ENCODE peak calls at places on chromosomes 4 and X, in four cellular contexts. One of them, this sample, is unnamed.

GRCh38 chrX:121876316-121876715 is 828.9 kb downstream of the GLUD2 start:
- DNase-seq in ecto neural progenitor cell: no peak
- DNase-seq in mesothelial cell of epicardium: no peak
- DNase-seq in astrocyte of the cerebellum: peak
- DNase-seq in this sample: no peak

GRCh38 chrX:150692296-150692695 is 900 bp upstream of the MTMR1 start:
- DNase-seq in ecto neural progenitor cell: no peak
- DNase-seq in mesothelial cell of epicardium: no peak
- DNase-seq in astrocyte of the cerebellum: no peak
- DNase-seq in this sample: peak

GRCh38 chr4:102348701-102349100 is 3.4 kb upstream of the SLC39A8 start:
- DNase-seq in ecto neural progenitor cell: no peak
- DNase-seq in mesothelial cell of epicardium: no peak
- DNase-seq in astrocyte of the cerebellum: no peak
- DNase-seq in this sample: no peak

GRCh38 chr4:42568610-42569207 is 88.2 kb downstream of the ATP8A1 start:
- DNase-seq in ecto neural progenitor cell: peak
- DNase-seq in mesothelial cell of epicardium: peak
- DNase-seq in astrocyte of the cerebellum: peak
- DNase-seq in this sample: peak

GRCh38 chr4:102447413-102447812 is 53.7 kb upstream of the NFKB1 start:
- DNase-seq in ecto neural progenitor cell: no peak
- DNase-seq in mesothelial cell of epicardium: no peak
- DNase-seq in astrocyte of the cerebellum: no peak
- DNase-seq in this sample: no peak

GRCh38 chr4:26183017-26183416 is 137.8 kb upstream of the RBPJ start:
- DNase-seq in ecto neural progenitor cell: no peak
- DNase-seq in mesothelial cell of epicardium: no peak
- DNase-seq in astrocyte of the cerebellum: no peak
- DNase-seq in this sample: no peak

GRCh38 chrX:136353519-136354095 is 52.8 kb downstream of the ADGRG4 start:
- DNase-seq in ecto neural progenitor cell: no peak
- DNase-seq in mesothelial cell of epicardium: no peak
- DNase-seq in astrocyte of the cerebellum: no peak
- DNase-seq in this sample: no peak

GRCh38 chrX:9414416-9414815 is 50.4 kb upstream of the TBL1X start:
- DNase-seq in ecto neural progenitor cell: no peak
- DNase-seq in mesothelial cell of epicardium: no peak
- DNase-seq in astrocyte of the cerebellum: no peak
- DNase-seq in this sample: no peak

GRCh38 chr4:5572751-5573150 is 135.6 kb downstream of the EVC2 start:
- DNase-seq in ecto neural progenitor cell: no peak
- DNase-seq in mesothelial cell of epicardium: no peak
- DNase-seq in astrocyte of the cerebellum: no peak
- DNase-seq in this sample: no peak

GRCh38 chrX:22577181-22577580 is 304.5 kb downstream of the CBLL2 start:
- DNase-seq in ecto neural progenitor cell: no peak
- DNase-seq in mesothelial cell of epicardium: no peak
- DNase-seq in astrocyte of the cerebellum: peak
- DNase-seq in this sample: no peak

GRCh38 chr4:98745372-98745771 is 87.0 kb upstream of the TSPAN5 start:
- DNase-seq in ecto neural progenitor cell: no peak
- DNase-seq in mesothelial cell of epicardium: no peak
- DNase-seq in astrocyte of the cerebellum: no peak
- DNase-seq in this sample: peak

GRCh38 chrX:136147966-136148365 is 633 bp downstream of the FHL1 start:
- DNase-seq in ecto neural progenitor cell: no peak
- DNase-seq in mesothelial cell of epicardium: no peak
- DNase-seq in astrocyte of the cerebellum: no peak
- DNase-seq in this sample: peak

GRCh38 chrX:46965125-46965758 is 53.0 kb downstream of the JADE3 start:
- DNase-seq in ecto neural progenitor cell: no peak
- DNase-seq in mesothelial cell of epicardium: no peak
- DNase-seq in astrocyte of the cerebellum: no peak
- DNase-seq in this sample: no peak

GRCh38 chr4:140856692-140857091 is 100.5 kb upstream of the TBC1D9 start:
- DNase-seq in ecto neural progenitor cell: no peak
- DNase-seq in mesothelial cell of epicardium: no peak
- DNase-seq in astrocyte of the cerebellum: peak
- DNase-seq in this sample: no peak

GRCh38 chrX:72100824-72101351 is 30.8 kb downstream of the RTL5 start:
- DNase-seq in ecto neural progenitor cell: no peak
- DNase-seq in mesothelial cell of epicardium: no peak
- DNase-seq in astrocyte of the cerebellum: no peak
- DNase-seq in this sample: peak

GRCh38 chr4:139988863-139989765 is 164.9 kb downstream of the MAML3 start:
- DNase-seq in ecto neural progenitor cell: no peak
- DNase-seq in mesothelial cell of epicardium: no peak
- DNase-seq in astrocyte of the cerebellum: peak
- DNase-seq in this sample: peak

GRCh38 chr4:73281396-73281795 is 22.8 kb upstream of the ANKRD17 start:
- DNase-seq in ecto neural progenitor cell: no peak
- DNase-seq in mesothelial cell of epicardium: no peak
- DNase-seq in astrocyte of the cerebellum: no peak
- DNase-seq in this sample: no peak

This sample was measured in activated CD4-positive, alpha-beta memory T cell treated with anti-CD3 and anti-CD28 coated beads for 36 hours.